ENCODE peak calls at places on chromosome 13, in nine cellular contexts. One of them, this sample, is unnamed. For H3K4me1, the result is how much of the 10 kb centered on the place peaks cover.

GRCh38 chr13:94323746-94324408 is 155.6 kb downstream of the DCT start:
- DNase-seq in breast epithelium: no peak
- DNase-seq in H9: no peak
- DNase-seq in cardiac muscle cell: no peak
- DNase-seq in fibroblast of lung: no peak
- DNase-seq in suprapubic skin: no peak
- DNase-seq in tibial nerve: no peak
- DNase-seq in adrenal gland: no peak
- DNase-seq in GM23338: peak
- DNase-seq in this sample: no peak

GRCh38 chr13:29713841-29714240 is 118.4 kb upstream of the SLC7A1 start:
- DNase-seq in breast epithelium: no peak
- DNase-seq in adrenal gland: no peak
- DNase-seq in suprapubic skin: no peak
- DNase-seq in cardiac muscle cell: no peak
- DNase-seq in GM23338: peak
- DNase-seq in tibial nerve: no peak
- DNase-seq in H9: no peak
- DNase-seq in fibroblast of lung: peak
- DNase-seq in this sample: no peak

GRCh38 chr13:32134241-32134801 is 102.7 kb downstream of the FRY start:
- DNase-seq in fibroblast of lung: no peak
- DNase-seq in H9: no peak
- DNase-seq in tibial nerve: no peak
- DNase-seq in adrenal gland: no peak
- DNase-seq in GM23338: no peak
- DNase-seq in breast epithelium: no peak
- DNase-seq in cardiac muscle cell: no peak
- DNase-seq in suprapubic skin: no peak
- DNase-seq in this sample: no peak

GRCh38 chr13:77013853-77014542 is 13.0 kb downstream of the FBXL3 start:
- DNase-seq in tibial nerve: no peak
- DNase-seq in fibroblast of lung: no peak
- DNase-seq in GM23338: no peak
- DNase-seq in adrenal gland: no peak
- DNase-seq in H9: no peak
- DNase-seq in cardiac muscle cell: no peak
- DNase-seq in suprapubic skin: no peak
- DNase-seq in breast epithelium: no peak
- DNase-seq in this sample: no peak

GRCh38 chr13:113996912-113997745 is 23.3 kb upstream of the C13orf46 start:
- DNase-seq in adrenal gland: no peak
- DNase-seq in suprapubic skin: peak
- DNase-seq in GM23338: no peak
- DNase-seq in tibial nerve: no peak
- DNase-seq in cardiac muscle cell: no peak
- DNase-seq in fibroblast of lung: no peak
- DNase-seq in breast epithelium: no peak
- DNase-seq in H9: no peak
- DNase-seq in this sample: no peak

GRCh38 chr13:39321578-39321977 is 281.4 kb downstream of the LHFPL6 start:
- DNase-seq in GM23338: no peak
- DNase-seq in fibroblast of lung: peak
- DNase-seq in adrenal gland: no peak
- DNase-seq in breast epithelium: no peak
- DNase-seq in cardiac muscle cell: no peak
- DNase-seq in suprapubic skin: no peak
- DNase-seq in H9: no peak
- DNase-seq in tibial nerve: peak
- DNase-seq in this sample: no peak

GRCh38 chr13:51066091-51066831 is 44.8 kb downstream of the C13orf42 start:
- DNase-seq in suprapubic skin: no peak
- DNase-seq in tibial nerve: peak
- DNase-seq in adrenal gland: peak
- DNase-seq in breast epithelium: no peak
- DNase-seq in cardiac muscle cell: no peak
- DNase-seq in H9: no peak
- DNase-seq in fibroblast of lung: no peak
- DNase-seq in GM23338: peak
- DNase-seq in this sample: no peak

GRCh38 chr13:79837741-79838450 is 356.9 kb downstream of the NDFIP2 start:
- DNase-seq in H9: no peak
- DNase-seq in tibial nerve: no peak
- DNase-seq in suprapubic skin: no peak
- DNase-seq in GM23338: no peak
- DNase-seq in cardiac muscle cell: no peak
- DNase-seq in fibroblast of lung: no peak
- DNase-seq in breast epithelium: no peak
- DNase-seq in adrenal gland: no peak
- DNase-seq in this sample: no peak

GRCh38 chr13:97380696-97381095 is 53.3 kb upstream of the RAP2A start:
- DNase-seq in breast epithelium: no peak
- DNase-seq in adrenal gland: no peak
- DNase-seq in suprapubic skin: no peak
- DNase-seq in tibial nerve: no peak
- DNase-seq in cardiac muscle cell: no peak
- DNase-seq in fibroblast of lung: no peak
- DNase-seq in GM23338: no peak
- DNase-seq in H9: no peak
- DNase-seq in this sample: no peak

GRCh38 chr13:19070398-19070735 is 111.3 kb downstream of the TUBA3C start:
- DNase-seq in GM23338: no peak
- DNase-seq in breast epithelium: no peak
- DNase-seq in H9: no peak
- DNase-seq in fibroblast of lung: no peak
- DNase-seq in adrenal gland: no peak
- DNase-seq in cardiac muscle cell: no peak
- DNase-seq in tibial nerve: no peak
- DNase-seq in suprapubic skin: no peak
- DNase-seq in this sample: no peak

GRCh38 chr13:114077938-114078335 is 54.5 kb downstream of the RASA3 start:
- DNase-seq in GM23338: peak
- DNase-seq in H9: no peak
- DNase-seq in tibial nerve: no peak
- DNase-seq in fibroblast of lung: peak
- DNase-seq in cardiac muscle cell: no peak
- DNase-seq in adrenal gland: no peak
- DNase-seq in breast epithelium: no peak
- DNase-seq in suprapubic skin: peak
- DNase-seq in this sample: no peak

DNA sequence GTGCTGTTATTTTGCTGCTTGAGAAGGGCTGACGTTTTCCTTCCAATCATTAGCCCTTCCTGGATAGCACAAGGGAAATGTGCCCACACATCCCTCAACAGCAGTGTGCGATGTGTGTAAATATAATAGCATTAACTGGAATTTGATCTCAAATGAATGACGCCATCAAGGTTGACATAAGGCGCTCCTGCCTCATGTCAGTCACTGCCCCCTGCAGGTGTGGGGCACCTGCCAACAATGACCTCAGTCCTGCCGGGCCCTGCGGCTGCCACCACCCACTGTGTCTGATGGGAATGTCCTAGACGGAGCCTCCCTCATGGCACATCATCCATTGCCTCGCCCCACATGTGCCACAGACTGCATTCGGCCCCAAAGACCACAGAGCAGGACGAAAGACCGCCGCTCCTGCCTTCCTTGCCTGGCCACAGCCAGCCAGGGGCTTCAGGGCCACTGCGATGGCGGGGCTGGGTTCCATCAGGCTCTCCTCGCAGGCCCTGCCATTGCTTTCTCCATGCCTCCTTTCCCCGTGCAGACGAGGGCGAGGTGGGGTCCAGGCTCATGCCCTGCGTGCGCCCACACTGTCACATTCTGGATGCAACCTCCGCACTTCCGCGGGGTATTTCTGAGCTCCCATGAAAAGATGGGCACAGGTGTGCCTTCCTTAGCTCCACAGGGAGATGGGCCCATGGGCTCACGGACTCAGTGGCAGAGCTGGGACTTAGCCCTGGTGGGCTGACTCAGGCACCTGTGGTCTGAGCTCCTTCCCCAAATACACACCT is 146.7 kb downstream of the SOX1 start:
- DNase-seq in tibial nerve: no peak
- DNase-seq in H9: no peak
- DNase-seq in adrenal gland: no peak
- DNase-seq in cardiac muscle cell: no peak
- DNase-seq in fibroblast of lung: no peak
- DNase-seq in GM23338: no peak
- DNase-seq in suprapubic skin: no peak
- DNase-seq in breast epithelium: peak
- DNase-seq in this sample: no peak
- TF ChIP-seq CTCF in tibial nerve: no peak
- TF ChIP-seq CTCF in H9: peak
- TF ChIP-seq CTCF in adrenal gland: no peak
- TF ChIP-seq CTCF in cardiac muscle cell: no peak
- TF ChIP-seq CTCF in fibroblast of lung: no peak
- TF ChIP-seq CTCF in GM23338: no peak
- TF ChIP-seq CTCF in suprapubic skin: no peak
- TF ChIP-seq CTCF in breast epithelium: no peak
- TF ChIP-seq CTCF in this sample: no peak

GRCh38 chr13:99321709-99322108 is 14.5 kb upstream of the GPR183 start:
- DNase-seq in cardiac muscle cell: no peak
- DNase-seq in H9: no peak
- DNase-seq in tibial nerve: no peak
- DNase-seq in adrenal gland: no peak
- DNase-seq in suprapubic skin: no peak
- DNase-seq in fibroblast of lung: no peak
- DNase-seq in breast epithelium: no peak
- DNase-seq in GM23338: no peak
- DNase-seq in this sample: no peak

GRCh38 chr13:99316657-99317244 is 9.6 kb upstream of the GPR183 start:
- DNase-seq in suprapubic skin: no peak
- DNase-seq in GM23338: no peak
- DNase-seq in adrenal gland: no peak
- DNase-seq in H9: no peak
- DNase-seq in tibial nerve: no peak
- DNase-seq in cardiac muscle cell: no peak
- DNase-seq in fibroblast of lung: no peak
- DNase-seq in breast epithelium: no peak
- DNase-seq in this sample: no peak

GRCh38 chr13:99323488-99323887 is 16.3 kb upstream of the GPR183 start:
- DNase-seq in tibial nerve: no peak
- DNase-seq in H9: no peak
- DNase-seq in GM23338: no peak
- DNase-seq in suprapubic skin: no peak
- DNase-seq in adrenal gland: no peak
- DNase-seq in fibroblast of lung: no peak
- DNase-seq in breast epithelium: no peak
- DNase-seq in cardiac muscle cell: no peak
- DNase-seq in this sample: no peak

GRCh38 chr13:99322297-99323103 is 15.3 kb upstream of the GPR183 start:
- DNase-seq in tibial nerve: no peak
- DNase-seq in H9: no peak
- DNase-seq in adrenal gland: peak
- DNase-seq in suprapubic skin: no peak
- DNase-seq in breast epithelium: no peak
- DNase-seq in GM23338: no peak
- DNase-seq in fibroblast of lung: peak
- DNase-seq in cardiac muscle cell: no peak
- DNase-seq in this sample: no peak

GRCh38 chr13:99320693-99321481 is 13.7 kb upstream of the GPR183 start:
- DNase-seq in tibial nerve: no peak
- DNase-seq in H9: no peak
- DNase-seq in adrenal gland: peak
- DNase-seq in GM23338: no peak
- DNase-seq in suprapubic skin: no peak
- DNase-seq in cardiac muscle cell: no peak
- DNase-seq in fibroblast of lung: peak
- DNase-seq in breast epithelium: no peak
- DNase-seq in this sample: no peak
- H3K4me1 ChIP-seq in tibial nerve: under half
- H3K4me1 ChIP-seq in H9: under half
- H3K4me1 ChIP-seq in adrenal gland: under half
- H3K4me1 ChIP-seq in GM23338: under half
- H3K4me1 ChIP-seq in suprapubic skin: under half
- H3K4me1 ChIP-seq in cardiac muscle cell: under half
- H3K4me1 ChIP-seq in fibroblast of lung: under half
- H3K4me1 ChIP-seq in breast epithelium: under half
- H3K4me1 ChIP-seq in this sample: under half

GRCh38 chr13:24165746-24166145 is 5.2 kb downstream of the SPATA13 start:
- DNase-seq in GM23338: no peak
- DNase-seq in cardiac muscle cell: no peak
- DNase-seq in breast epithelium: no peak
- DNase-seq in fibroblast of lung: peak
- DNase-seq in suprapubic skin: no peak
- DNase-seq in tibial nerve: no peak
- DNase-seq in H9: no peak
- DNase-seq in adrenal gland: no peak
- DNase-seq in this sample: no peak
- H3K27ac ChIP-seq in GM23338: no peak
- H3K27ac ChIP-seq in cardiac muscle cell: no peak
- H3K27ac ChIP-seq in breast epithelium: no peak
- H3K27ac ChIP-seq in fibroblast of lung: no peak
- H3K27ac ChIP-seq in suprapubic skin: no peak
- H3K27ac ChIP-seq in tibial nerve: peak
- H3K27ac ChIP-seq in H9: no peak
- H3K27ac ChIP-seq in adrenal gland: no peak
- H3K27ac ChIP-seq in this sample: no peak

GRCh38 chr13:101576977-101577376 is 124.5 kb downstream of the ITGBL1 start:
- DNase-seq in H9: no peak
- DNase-seq in fibroblast of lung: no peak
- DNase-seq in adrenal gland: no peak
- DNase-seq in cardiac muscle cell: no peak
- DNase-seq in tibial nerve: no peak
- DNase-seq in GM23338: no peak
- DNase-seq in breast epithelium: no peak
- DNase-seq in suprapubic skin: no peak
- DNase-seq in this sample: no peak
- TF ChIP-seq CTCF in H9: no peak
- TF ChIP-seq CTCF in fibroblast of lung: no peak
- TF ChIP-seq CTCF in adrenal gland: no peak
- TF ChIP-seq CTCF in cardiac muscle cell: no peak
- TF ChIP-seq CTCF in tibial nerve: no peak
- TF ChIP-seq CTCF in GM23338: no peak
- TF ChIP-seq CTCF in breast epithelium: no peak
- TF ChIP-seq CTCF in suprapubic skin: no peak
- TF ChIP-seq CTCF in this sample: no peak